ENCODE peak calls at places on chromosomes 5 and 9, in seven cellular contexts. One of them, this sample, is unnamed.

GRCh38 chr5:135829681-135830383 is 4.6 kb upstream of the SLC25A48 start:
- DNase-seq in GM12864: no peak
- DNase-seq in bronchial epithelial cell: peak
- DNase-seq in epithelial cell of esophagus: peak
- DNase-seq in Calu3: peak
- DNase-seq in A549: peak
- DNase-seq in brain microvascular endothelial cell: peak
- DNase-seq in this sample: peak

GRCh38 chr5:35136386-35136785 is 88.6 kb upstream of the AGXT2 start:
- DNase-seq in Calu3: no peak
- DNase-seq in bronchial epithelial cell: peak
- DNase-seq in epithelial cell of esophagus: peak
- DNase-seq in A549: peak
- DNase-seq in brain microvascular endothelial cell: peak
- DNase-seq in GM12864: no peak
- DNase-seq in this sample: no peak

GRCh38 chr9:124133752-124134151 is 122.2 kb downstream of the LHX2 start:
- DNase-seq in Calu3: peak
- DNase-seq in brain microvascular endothelial cell: peak
- DNase-seq in epithelial cell of esophagus: no peak
- DNase-seq in bronchial epithelial cell: no peak
- DNase-seq in GM12864: peak
- DNase-seq in A549: peak
- DNase-seq in this sample: peak

GRCh38 chr9:136430591-136431234 is 8.9 kb downstream of the INPP5E start:
- DNase-seq in brain microvascular endothelial cell: no peak
- DNase-seq in bronchial epithelial cell: no peak
- DNase-seq in A549: peak
- DNase-seq in GM12864: no peak
- DNase-seq in Calu3: no peak
- DNase-seq in epithelial cell of esophagus: no peak
- DNase-seq in this sample: no peak

GRCh38 chr9:28004900-28005299 is 431.6 kb upstream of the C9orf72 start:
- DNase-seq in A549: no peak
- DNase-seq in bronchial epithelial cell: no peak
- DNase-seq in Calu3: no peak
- DNase-seq in GM12864: no peak
- DNase-seq in brain microvascular endothelial cell: no peak
- DNase-seq in epithelial cell of esophagus: no peak
- DNase-seq in this sample: no peak

GRCh38 chr9:107243757-107244156 is 39.3 kb upstream of the RAD23B start:
- DNase-seq in bronchial epithelial cell: peak
- DNase-seq in A549: peak
- DNase-seq in epithelial cell of esophagus: peak
- DNase-seq in GM12864: no peak
- DNase-seq in Calu3: peak
- DNase-seq in brain microvascular endothelial cell: peak
- DNase-seq in this sample: no peak

GRCh38 chr5:105739732-105740131 is 1931.0 kb downstream of the EFNA5 start:
- DNase-seq in Calu3: no peak
- DNase-seq in epithelial cell of esophagus: no peak
- DNase-seq in bronchial epithelial cell: no peak
- DNase-seq in GM12864: no peak
- DNase-seq in brain microvascular endothelial cell: no peak
- DNase-seq in A549: no peak
- DNase-seq in this sample: no peak

GRCh38 chr5:59042201-59042600 is 459.3 kb downstream of the RAB3C start:
- DNase-seq in epithelial cell of esophagus: peak
- DNase-seq in A549: peak
- DNase-seq in GM12864: no peak
- DNase-seq in brain microvascular endothelial cell: peak
- DNase-seq in Calu3: no peak
- DNase-seq in bronchial epithelial cell: peak
- DNase-seq in this sample: no peak

GRCh38 chr5:160441352-160441781 is 19.7 kb downstream of the PTTG1 start:
- DNase-seq in Calu3: no peak
- DNase-seq in GM12864: no peak
- DNase-seq in bronchial epithelial cell: peak
- DNase-seq in brain microvascular endothelial cell: no peak
- DNase-seq in A549: no peak
- DNase-seq in epithelial cell of esophagus: peak
- DNase-seq in this sample: no peak

GRCh38 chr9:130736834-130737233 is 43.3 kb downstream of the EXOSC2 start:
- DNase-seq in brain microvascular endothelial cell: no peak
- DNase-seq in A549: no peak
- DNase-seq in GM12864: no peak
- DNase-seq in Calu3: no peak
- DNase-seq in epithelial cell of esophagus: no peak
- DNase-seq in bronchial epithelial cell: no peak
- DNase-seq in this sample: no peak

GRCh38 chr5:132012385-132013005 is 1.0 kb upstream of the ACSL6 start:
- DNase-seq in bronchial epithelial cell: peak
- DNase-seq in GM12864: no peak
- DNase-seq in A549: no peak
- DNase-seq in Calu3: no peak
- DNase-seq in epithelial cell of esophagus: peak
- DNase-seq in brain microvascular endothelial cell: peak
- DNase-seq in this sample: peak

GRCh38 chr5:60497706-60498500 is 202.1 kb downstream of the DEPDC1B start:
- DNase-seq in GM12864: no peak
- DNase-seq in A549: no peak
- DNase-seq in brain microvascular endothelial cell: peak
- DNase-seq in Calu3: no peak
- DNase-seq in epithelial cell of esophagus: peak
- DNase-seq in bronchial epithelial cell: no peak
- DNase-seq in this sample: no peak

GRCh38 chr9:27572918-27573698 is at the start of gene C9orf72:
- DNase-seq in A549: no peak
- DNase-seq in Calu3: peak
- DNase-seq in epithelial cell of esophagus: peak
- DNase-seq in brain microvascular endothelial cell: peak
- DNase-seq in GM12864: no peak
- DNase-seq in bronchial epithelial cell: no peak
- DNase-seq in this sample: peak

GRCh38 chr9:127067603-127068220 is 54.7 kb downstream of the ANGPTL2 start:
- DNase-seq in GM12864: no peak
- DNase-seq in epithelial cell of esophagus: peak
- DNase-seq in Calu3: peak
- DNase-seq in brain microvascular endothelial cell: no peak
- DNase-seq in A549: no peak
- DNase-seq in bronchial epithelial cell: peak
- DNase-seq in this sample: no peak

GRCh38 chr9:130680836-130681768 is 12.5 kb upstream of the EXOSC2 start:
- DNase-seq in bronchial epithelial cell: peak
- DNase-seq in epithelial cell of esophagus: peak
- DNase-seq in GM12864: no peak
- DNase-seq in A549: peak
- DNase-seq in brain microvascular endothelial cell: peak
- DNase-seq in Calu3: peak
- DNase-seq in this sample: peak

GRCh38 chr9:95506438-95506691 is 10.4 kb downstream of the PTCH1 start:
- DNase-seq in A549: peak
- DNase-seq in Calu3: peak
- DNase-seq in bronchial epithelial cell: peak
- DNase-seq in epithelial cell of esophagus: peak
- DNase-seq in brain microvascular endothelial cell: no peak
- DNase-seq in GM12864: no peak
- DNase-seq in this sample: no peak

GRCh38 chr9:88994820-88995180 is 3.5 kb downstream of the S1PR3 start:
- DNase-seq in epithelial cell of esophagus: no peak
- DNase-seq in Calu3: no peak
- DNase-seq in brain microvascular endothelial cell: no peak
- DNase-seq in bronchial epithelial cell: no peak
- DNase-seq in GM12864: no peak
- DNase-seq in A549: no peak
- DNase-seq in this sample: no peak

GRCh38 chr5:10481241-10481932 is 39.7 kb downstream of the ROPN1L start:
- DNase-seq in Calu3: no peak
- DNase-seq in GM12864: no peak
- DNase-seq in epithelial cell of esophagus: no peak
- DNase-seq in brain microvascular endothelial cell: no peak
- DNase-seq in A549: peak
- DNase-seq in bronchial epithelial cell: no peak
- DNase-seq in this sample: no peak

GRCh38 chr9:89449261-89449671 is 48.6 kb downstream of the SEMA4D start:
- DNase-seq in brain microvascular endothelial cell: no peak
- DNase-seq in Calu3: no peak
- DNase-seq in A549: no peak
- DNase-seq in bronchial epithelial cell: no peak
- DNase-seq in epithelial cell of esophagus: no peak
- DNase-seq in GM12864: no peak
- DNase-seq in this sample: no peak

GRCh38 chr5:130066644-130067043 is 162.4 kb downstream of the CHSY3 start:
- DNase-seq in Calu3: no peak
- DNase-seq in GM12864: no peak
- DNase-seq in bronchial epithelial cell: no peak
- DNase-seq in A549: no peak
- DNase-seq in epithelial cell of esophagus: no peak
- DNase-seq in brain microvascular endothelial cell: peak
- DNase-seq in this sample: no peak

GRCh38 chr5:54753753-54754152 is 231.6 kb downstream of the ESM1 start:
- DNase-seq in GM12864: no peak
- DNase-seq in epithelial cell of esophagus: no peak
- DNase-seq in bronchial epithelial cell: no peak
- DNase-seq in Calu3: no peak
- DNase-seq in brain microvascular endothelial cell: no peak
- DNase-seq in A549: no peak
- DNase-seq in this sample: no peak

DNA sequence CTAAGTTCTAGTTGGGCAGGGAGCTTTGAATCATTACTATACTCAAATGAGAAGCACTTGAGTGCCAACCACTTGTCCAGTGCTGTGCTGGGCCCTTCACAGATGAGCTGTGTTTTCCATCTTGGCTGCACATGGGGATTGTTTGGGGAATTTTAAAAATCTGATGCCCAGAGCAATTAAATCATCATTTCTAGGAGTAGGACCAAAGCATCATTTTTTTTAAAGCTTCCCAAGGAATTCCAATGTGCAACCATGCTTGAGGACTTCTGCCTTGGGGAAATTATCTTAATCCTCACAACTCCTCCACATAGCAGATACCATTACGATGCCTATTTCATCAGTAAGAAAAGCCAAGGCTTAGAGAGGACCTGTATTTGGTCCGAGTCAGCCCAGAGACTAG is 131.4 kb downstream of the TMEM174 start:
- DNase-seq in GM12864: no peak
- DNase-seq in A549: no peak
- DNase-seq in brain microvascular endothelial cell: no peak
- DNase-seq in Calu3: no peak
- DNase-seq in bronchial epithelial cell: no peak
- DNase-seq in epithelial cell of esophagus: no peak
- DNase-seq in this sample: no peak
- TF ChIP-seq CTCF in GM12864: no peak
- TF ChIP-seq CTCF in A549: no peak
- TF ChIP-seq CTCF in brain microvascular endothelial cell: no peak
- TF ChIP-seq CTCF in Calu3: no peak
- TF ChIP-seq CTCF in bronchial epithelial cell: no peak
- TF ChIP-seq CTCF in epithelial cell of esophagus: no peak
- TF ChIP-seq CTCF in this sample: no peak

DNA sequence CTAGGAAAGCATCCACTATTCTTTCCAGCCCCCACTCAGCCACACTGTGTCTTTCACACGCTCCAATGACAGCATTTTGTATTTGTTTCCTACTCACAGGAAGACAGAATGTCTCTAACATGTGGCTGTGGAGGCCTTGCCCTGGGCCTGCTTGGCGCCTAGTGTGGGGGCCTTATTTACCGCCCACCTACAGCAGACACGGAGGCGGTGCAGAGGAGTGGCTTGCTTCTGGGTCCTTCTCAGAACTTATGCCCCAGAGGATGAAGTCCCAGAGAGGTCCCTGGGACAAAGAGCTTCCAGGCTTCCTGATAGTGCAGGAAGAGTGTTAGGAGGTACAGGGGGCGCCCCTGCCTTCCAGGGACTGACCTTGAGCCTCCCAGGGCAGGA is 8.5 kb upstream of the MRNIP start:
- DNase-seq in bronchial epithelial cell: no peak
- DNase-seq in A549: no peak
- DNase-seq in GM12864: no peak
- DNase-seq in epithelial cell of esophagus: no peak
- DNase-seq in Calu3: no peak
- DNase-seq in brain microvascular endothelial cell: no peak
- DNase-seq in this sample: no peak
- TF ChIP-seq CTCF in bronchial epithelial cell: no peak
- TF ChIP-seq CTCF in A549: no peak
- TF ChIP-seq CTCF in GM12864: no peak
- TF ChIP-seq CTCF in epithelial cell of esophagus: no peak
- TF ChIP-seq CTCF in Calu3: no peak
- TF ChIP-seq CTCF in brain microvascular endothelial cell: no peak
- TF ChIP-seq CTCF in this sample: no peak

DNA sequence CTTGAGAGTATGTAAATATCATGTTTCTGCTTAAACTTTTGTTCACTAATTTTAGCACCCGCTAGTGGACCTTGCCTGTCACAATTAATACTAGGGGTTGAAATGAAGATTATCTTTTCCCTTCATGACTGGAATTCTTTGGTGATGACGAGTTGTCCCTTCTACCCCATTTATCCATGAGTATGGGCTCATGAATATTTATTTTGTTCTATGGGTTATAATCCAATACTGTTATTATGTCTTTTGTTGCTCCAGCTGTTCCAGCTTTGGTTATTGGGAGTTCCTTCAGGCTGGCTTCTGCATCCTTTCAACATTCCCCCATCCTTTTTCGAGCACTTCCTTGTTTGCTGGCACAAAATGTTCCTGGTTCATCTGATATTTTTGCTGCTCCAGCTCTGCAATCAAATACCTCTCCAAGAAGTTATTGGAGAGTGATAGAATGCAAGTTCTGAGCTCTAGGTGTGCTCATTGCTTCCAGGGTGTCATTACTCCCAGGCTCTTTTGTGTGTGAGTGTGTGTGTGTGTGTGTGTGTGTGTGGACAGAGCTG is 19.7 kb upstream of the ARHGEF28 start:
- DNase-seq in epithelial cell of esophagus: no peak
- DNase-seq in GM12864: no peak
- DNase-seq in brain microvascular endothelial cell: no peak
- DNase-seq in Calu3: no peak
- DNase-seq in bronchial epithelial cell: no peak
- DNase-seq in A549: no peak
- DNase-seq in this sample: no peak
- TF ChIP-seq CTCF in epithelial cell of esophagus: no peak
- TF ChIP-seq CTCF in GM12864: no peak
- TF ChIP-seq CTCF in brain microvascular endothelial cell: no peak
- TF ChIP-seq CTCF in Calu3: no peak
- TF ChIP-seq CTCF in bronchial epithelial cell: no peak
- TF ChIP-seq CTCF in A549: peak
- TF ChIP-seq CTCF in this sample: no peak

DNA sequence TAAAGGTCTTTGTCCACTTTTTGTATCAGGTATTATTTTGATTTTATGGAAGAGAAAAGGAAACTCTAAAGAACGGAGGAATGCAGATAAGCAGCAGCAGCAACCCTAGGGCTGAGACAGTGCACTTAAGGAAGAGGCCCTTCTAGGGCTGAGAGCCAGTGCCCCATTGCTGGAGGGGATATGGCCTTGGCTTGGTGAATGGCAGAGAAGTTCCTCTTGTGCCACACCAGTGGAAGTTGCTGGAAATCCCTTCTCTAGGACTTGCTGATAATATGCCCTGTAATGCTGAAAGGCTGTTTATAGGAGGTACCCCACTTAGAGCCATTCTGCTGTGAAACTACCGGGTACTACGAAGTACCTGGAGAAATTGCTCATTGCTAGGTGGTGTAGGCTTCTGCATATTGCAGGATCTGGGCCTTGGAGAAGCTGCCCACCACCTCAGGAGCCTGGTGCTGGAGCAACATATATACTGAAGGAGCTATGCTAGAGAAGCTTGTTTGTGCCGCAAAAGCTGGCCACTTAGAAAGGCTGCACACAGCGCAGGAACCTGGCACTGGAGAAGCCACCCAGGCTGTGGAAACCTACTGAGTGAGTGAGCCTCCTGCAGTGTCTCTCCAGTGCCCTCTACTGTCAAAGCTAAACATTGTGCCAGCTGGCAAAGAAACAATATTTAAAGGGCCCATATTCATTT is 9.6 kb upstream of the UBTD2 start:
- DNase-seq in GM12864: no peak
- DNase-seq in A549: peak
- DNase-seq in bronchial epithelial cell: peak
- DNase-seq in brain microvascular endothelial cell: peak
- DNase-seq in epithelial cell of esophagus: peak
- DNase-seq in Calu3: peak
- DNase-seq in this sample: peak
- TF ChIP-seq CTCF in GM12864: peak
- TF ChIP-seq CTCF in A549: peak
- TF ChIP-seq CTCF in bronchial epithelial cell: peak
- TF ChIP-seq CTCF in brain microvascular endothelial cell: peak
- TF ChIP-seq CTCF in epithelial cell of esophagus: peak
- TF ChIP-seq CTCF in Calu3: peak
- TF ChIP-seq CTCF in this sample: peak